ENCODE peak calls at places on chromosomes 3 and 15, in nine cellular contexts. One of them, this sample, is unnamed.

GRCh38 chr3:8854656-8855055 is 85.2 kb upstream of the OXTR start:
- DNase-seq in AG09309: no peak
- DNase-seq in dorsolateral prefrontal cortex: no peak
- DNase-seq in ovary: no peak
- DNase-seq in GM12864: no peak
- DNase-seq in A549: no peak
- DNase-seq in neural progenitor cell: no peak
- DNase-seq in pancreas: no peak
- DNase-seq in AG10803: peak; percentile 68
- DNase-seq in this sample: no peak

GRCh38 chr3:183766745-183767606 is 58.4 kb downstream of the MAP6D1 start:
- DNase-seq in pancreas: no peak
- DNase-seq in AG10803: peak; percentile 67
- DNase-seq in neural progenitor cell: peak; percentile 82
- DNase-seq in ovary: peak; percentile 67
- DNase-seq in GM12864: peak; percentile 39
- DNase-seq in A549: peak; percentile 72
- DNase-seq in AG09309: no peak
- DNase-seq in dorsolateral prefrontal cortex: peak; percentile 80
- DNase-seq in this sample: peak; percentile 73

GRCh38 chr3:104947946-104948345 is 418.8 kb upstream of the ALCAM start:
- DNase-seq in AG09309: no peak
- DNase-seq in ovary: no peak
- DNase-seq in A549: no peak
- DNase-seq in GM12864: no peak
- DNase-seq in AG10803: no peak
- DNase-seq in dorsolateral prefrontal cortex: no peak
- DNase-seq in pancreas: no peak
- DNase-seq in neural progenitor cell: no peak
- DNase-seq in this sample: no peak

GRCh38 chr15:68578960-68579935 is at the start of gene CORO2B:
- DNase-seq in GM12864: no peak
- DNase-seq in neural progenitor cell: peak; percentile 77
- DNase-seq in ovary: peak; percentile 82
- DNase-seq in pancreas: peak; percentile 77
- DNase-seq in dorsolateral prefrontal cortex: peak; percentile 72
- DNase-seq in A549: peak; percentile 31
- DNase-seq in AG10803: peak; percentile 32
- DNase-seq in AG09309: no peak
- DNase-seq in this sample: peak; percentile 59

GRCh38 chr15:43406808-43407207 is 35.9 kb downstream of the TUBGCP4 start:
- DNase-seq in ovary: no peak
- DNase-seq in A549: no peak
- DNase-seq in AG10803: no peak
- DNase-seq in neural progenitor cell: no peak
- DNase-seq in GM12864: no peak
- DNase-seq in AG09309: no peak
- DNase-seq in pancreas: no peak
- DNase-seq in dorsolateral prefrontal cortex: no peak
- DNase-seq in this sample: no peak

GRCh38 chr3:125120370-125121122 is 64.7 kb upstream of the HEG1 start:
- DNase-seq in pancreas: no peak
- DNase-seq in dorsolateral prefrontal cortex: peak; percentile 74
- DNase-seq in GM12864: no peak
- DNase-seq in neural progenitor cell: peak; percentile 90
- DNase-seq in AG10803: peak; percentile 54
- DNase-seq in AG09309: no peak
- DNase-seq in A549: no peak
- DNase-seq in ovary: no peak
- DNase-seq in this sample: peak; percentile 37

GRCh38 chr3:41673643-41674042 is 288.3 kb downstream of the ULK4 start:
- DNase-seq in AG10803: peak; percentile 58
- DNase-seq in GM12864: no peak
- DNase-seq in neural progenitor cell: no peak
- DNase-seq in pancreas: no peak
- DNase-seq in AG09309: no peak
- DNase-seq in ovary: no peak
- DNase-seq in A549: no peak
- DNase-seq in dorsolateral prefrontal cortex: no peak
- DNase-seq in this sample: no peak

GRCh38 chr3:48891606-48892005 is 7.1 kb downstream of the SLC25A20 start:
- DNase-seq in dorsolateral prefrontal cortex: no peak
- DNase-seq in pancreas: no peak
- DNase-seq in A549: no peak
- DNase-seq in ovary: no peak
- DNase-seq in GM12864: no peak
- DNase-seq in AG09309: no peak
- DNase-seq in neural progenitor cell: no peak
- DNase-seq in AG10803: no peak
- DNase-seq in this sample: no peak

GRCh38 chr3:55270976-55271375 is 216.1 kb downstream of the WNT5A start:
- DNase-seq in ovary: no peak
- DNase-seq in pancreas: no peak
- DNase-seq in GM12864: no peak
- DNase-seq in AG09309: no peak
- DNase-seq in A549: no peak
- DNase-seq in neural progenitor cell: no peak
- DNase-seq in dorsolateral prefrontal cortex: no peak
- DNase-seq in AG10803: peak; percentile 23
- DNase-seq in this sample: no peak

GRCh38 chr3:118688396-118688884 is 346.2 kb downstream of the IGSF11 start:
- DNase-seq in AG10803: no peak
- DNase-seq in A549: no peak
- DNase-seq in ovary: no peak
- DNase-seq in GM12864: no peak
- DNase-seq in neural progenitor cell: no peak
- DNase-seq in dorsolateral prefrontal cortex: no peak
- DNase-seq in AG09309: no peak
- DNase-seq in pancreas: no peak
- DNase-seq in this sample: no peak

GRCh38 chr3:111695584-111696213 is 100.6 kb upstream of the ZBED2 start:
- DNase-seq in ovary: no peak
- DNase-seq in A549: peak; percentile 67
- DNase-seq in neural progenitor cell: no peak
- DNase-seq in AG09309: peak; percentile 69
- DNase-seq in GM12864: no peak
- DNase-seq in dorsolateral prefrontal cortex: no peak
- DNase-seq in pancreas: no peak
- DNase-seq in AG10803: peak; percentile 81
- DNase-seq in this sample: no peak

GRCh38 chr15:99249270-99249817 is at the start of gene TTC23:
- DNase-seq in AG10803: peak; percentile 86
- DNase-seq in GM12864: no peak
- DNase-seq in pancreas: no peak
- DNase-seq in A549: peak; percentile 91
- DNase-seq in dorsolateral prefrontal cortex: no peak
- DNase-seq in AG09309: peak; percentile 59
- DNase-seq in ovary: no peak
- DNase-seq in neural progenitor cell: peak; percentile 34
- DNase-seq in this sample: peak; percentile 12

GRCh38 chr3:47419083-47420043 is 38.5 kb downstream of the PTPN23 start:
- DNase-seq in A549: no peak
- DNase-seq in AG09309: no peak
- DNase-seq in neural progenitor cell: no peak
- DNase-seq in dorsolateral prefrontal cortex: no peak
- DNase-seq in ovary: no peak
- DNase-seq in GM12864: no peak
- DNase-seq in AG10803: no peak
- DNase-seq in pancreas: peak; percentile 76
- DNase-seq in this sample: no peak

GRCh38 chr15:92981333-92981732 is 81.2 kb downstream of the CHD2 start:
- DNase-seq in A549: no peak
- DNase-seq in neural progenitor cell: no peak
- DNase-seq in AG09309: no peak
- DNase-seq in GM12864: no peak
- DNase-seq in dorsolateral prefrontal cortex: no peak
- DNase-seq in ovary: no peak
- DNase-seq in pancreas: no peak
- DNase-seq in AG10803: no peak
- DNase-seq in this sample: no peak

GRCh38 chr15:63040509-63040908 is 2.0 kb upstream of the TPM1 start:
- DNase-seq in AG10803: no peak
- DNase-seq in dorsolateral prefrontal cortex: no peak
- DNase-seq in neural progenitor cell: no peak
- DNase-seq in GM12864: no peak
- DNase-seq in ovary: no peak
- DNase-seq in pancreas: no peak
- DNase-seq in AG09309: no peak
- DNase-seq in A549: no peak
- DNase-seq in this sample: no peak

GRCh38 chr3:5707794-5708193 is 520.3 kb downstream of the EDEM1 start:
- DNase-seq in AG10803: no peak
- DNase-seq in pancreas: no peak
- DNase-seq in neural progenitor cell: no peak
- DNase-seq in dorsolateral prefrontal cortex: no peak
- DNase-seq in AG09309: no peak
- DNase-seq in GM12864: no peak
- DNase-seq in ovary: no peak
- DNase-seq in A549: no peak
- DNase-seq in this sample: no peak

GRCh38 chr3:183006396-183007002 is 26.2 kb upstream of the DCUN1D1 start:
- DNase-seq in dorsolateral prefrontal cortex: no peak
- DNase-seq in GM12864: no peak
- DNase-seq in AG10803: no peak
- DNase-seq in neural progenitor cell: no peak
- DNase-seq in ovary: no peak
- DNase-seq in AG09309: no peak
- DNase-seq in A549: no peak
- DNase-seq in pancreas: no peak
- DNase-seq in this sample: no peak

DNA sequence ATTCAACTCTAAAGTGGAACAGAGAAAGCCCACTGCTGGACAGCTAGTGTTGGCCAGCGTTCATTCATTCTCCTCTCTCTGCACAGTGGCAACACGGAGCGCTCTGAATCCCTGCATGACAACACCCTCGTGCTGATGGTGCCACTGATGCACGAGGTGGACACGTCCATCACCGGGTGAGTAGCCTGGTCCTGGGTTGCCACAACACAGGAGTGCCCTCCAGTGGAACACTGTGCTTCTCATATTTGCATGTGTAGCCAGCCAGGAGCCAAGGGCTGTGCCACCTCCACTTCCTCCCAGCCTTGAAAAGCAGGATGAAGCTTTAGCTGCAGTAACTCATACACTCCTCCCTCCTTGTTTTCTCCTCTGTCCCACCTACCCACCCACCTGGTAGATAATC is 120.0 kb upstream of the CTDSPL start:
- DNase-seq in ovary: no peak
- DNase-seq in AG10803: no peak
- DNase-seq in pancreas: peak; percentile 66
- DNase-seq in neural progenitor cell: peak; percentile 23
- DNase-seq in AG09309: no peak
- DNase-seq in GM12864: no peak
- DNase-seq in A549: peak; percentile 43
- DNase-seq in dorsolateral prefrontal cortex: peak; percentile 62
- DNase-seq in this sample: no peak
- TF ChIP-seq CTCF in ovary: no peak
- TF ChIP-seq CTCF in AG10803: peak; percentile 30
- TF ChIP-seq CTCF in pancreas: no peak
- TF ChIP-seq CTCF in neural progenitor cell: peak; percentile 22
- TF ChIP-seq CTCF in AG09309: peak; percentile 33
- TF ChIP-seq CTCF in GM12864: no peak
- TF ChIP-seq CTCF in A549: peak; percentile 39
- TF ChIP-seq CTCF in dorsolateral prefrontal cortex: no peak
- TF ChIP-seq CTCF in this sample: peak; percentile 33

GRCh38 chr3:87167634-87168456 is 59.3 kb upstream of the CHMP2B start:
- DNase-seq in ovary: no peak
- DNase-seq in dorsolateral prefrontal cortex: no peak
- DNase-seq in A549: peak; percentile 65
- DNase-seq in GM12864: peak; percentile 10
- DNase-seq in AG10803: peak; percentile 54
- DNase-seq in pancreas: no peak
- DNase-seq in AG09309: peak; percentile 20
- DNase-seq in neural progenitor cell: peak; percentile 60
- DNase-seq in this sample: peak; percentile 35
- TF ChIP-seq CTCF in ovary: peak; percentile 33
- TF ChIP-seq CTCF in dorsolateral prefrontal cortex: peak; percentile 79
- TF ChIP-seq CTCF in A549: peak; percentile 78
- TF ChIP-seq CTCF in GM12864: peak; percentile 65
- TF ChIP-seq CTCF in AG10803: peak; percentile 81
- TF ChIP-seq CTCF in pancreas: peak; percentile 60
- TF ChIP-seq CTCF in AG09309: peak; percentile 55
- TF ChIP-seq CTCF in neural progenitor cell: peak; percentile 72
- TF ChIP-seq CTCF in this sample: peak; percentile 78

DNA sequence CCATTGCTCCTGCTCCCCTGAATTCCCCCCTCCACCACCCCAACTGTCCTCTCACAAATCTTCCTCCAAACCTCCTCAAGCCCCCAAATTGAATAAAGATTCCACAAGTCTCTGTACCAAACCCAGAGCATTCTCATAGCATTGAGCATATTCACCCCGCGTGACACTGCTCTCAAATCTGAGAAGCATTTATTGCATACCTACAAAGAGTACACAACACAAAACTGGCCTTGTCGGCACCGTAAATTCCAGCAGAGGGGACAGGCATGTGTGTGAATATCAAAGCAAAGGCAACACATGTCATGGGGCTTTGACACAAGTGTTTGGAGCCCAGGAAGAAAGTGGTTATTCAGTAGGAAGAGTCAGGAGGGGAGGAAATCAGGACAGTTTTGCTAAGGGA is 2.6 kb downstream of the CLDN18 start:
- DNase-seq in pancreas: no peak
- DNase-seq in GM12864: no peak
- DNase-seq in A549: no peak
- DNase-seq in dorsolateral prefrontal cortex: no peak
- DNase-seq in neural progenitor cell: no peak
- DNase-seq in ovary: no peak
- DNase-seq in AG10803: no peak
- DNase-seq in AG09309: no peak
- DNase-seq in this sample: no peak
- TF ChIP-seq CTCF in pancreas: no peak
- TF ChIP-seq CTCF in GM12864: no peak
- TF ChIP-seq CTCF in A549: no peak
- TF ChIP-seq CTCF in dorsolateral prefrontal cortex: no peak
- TF ChIP-seq CTCF in neural progenitor cell: no peak
- TF ChIP-seq CTCF in ovary: no peak
- TF ChIP-seq CTCF in AG10803: no peak
- TF ChIP-seq CTCF in AG09309: no peak
- TF ChIP-seq CTCF in this sample: no peak

DNA sequence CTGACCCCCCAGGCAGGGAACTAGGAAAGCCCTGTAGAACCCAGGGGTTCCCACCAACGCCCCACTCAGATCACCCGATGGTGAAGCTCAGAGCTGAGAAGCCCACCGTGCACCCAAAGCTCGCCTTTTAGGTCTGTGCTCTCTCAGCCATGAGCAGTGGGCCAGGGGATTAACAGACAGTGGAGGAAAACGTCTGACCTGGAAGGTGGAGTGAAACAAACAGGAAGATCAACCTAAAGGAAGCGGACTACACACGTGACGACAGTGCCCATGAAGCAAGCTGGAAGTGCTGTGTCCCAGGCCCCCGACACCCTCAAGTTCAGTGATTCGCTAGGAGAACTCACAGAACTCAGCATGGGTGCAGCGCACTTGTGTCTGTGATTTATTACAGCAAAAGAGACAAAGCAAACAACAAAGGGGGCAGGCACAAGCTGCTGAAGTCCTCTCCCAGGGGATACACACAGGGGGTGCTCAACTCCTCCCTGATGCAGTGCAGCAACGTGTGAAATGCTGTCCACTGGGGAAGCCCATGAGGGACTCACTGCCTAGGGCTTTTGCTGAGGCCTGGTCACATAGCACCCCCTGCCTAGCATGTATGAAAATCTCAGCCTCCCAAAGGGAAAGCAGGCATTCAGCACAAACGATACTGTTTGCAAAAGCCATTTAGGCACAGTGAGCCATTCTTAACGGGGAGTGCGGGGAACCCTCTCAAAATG is 43.5 kb downstream of the CFAP92 start:
- DNase-seq in AG09309: peak; percentile 0
- DNase-seq in ovary: no peak
- DNase-seq in AG10803: peak; percentile 4
- DNase-seq in GM12864: no peak
- DNase-seq in dorsolateral prefrontal cortex: peak; percentile 43
- DNase-seq in A549: peak; percentile 44
- DNase-seq in neural progenitor cell: peak; percentile 61
- DNase-seq in pancreas: no peak
- DNase-seq in this sample: no peak
- TF ChIP-seq CTCF in AG09309: peak; percentile 39
- TF ChIP-seq CTCF in ovary: no peak
- TF ChIP-seq CTCF in AG10803: no peak
- TF ChIP-seq CTCF in GM12864: no peak
- TF ChIP-seq CTCF in dorsolateral prefrontal cortex: peak; percentile 22
- TF ChIP-seq CTCF in A549: no peak
- TF ChIP-seq CTCF in neural progenitor cell: peak; percentile 39
- TF ChIP-seq CTCF in pancreas: no peak
- TF ChIP-seq CTCF in this sample: no peak

This sample was measured in neural crest cell.